ENCODE peak calls at places on chromosomes 5 and 9, in four cellular contexts. V is A673, Y is choroid plexus epithelial cell, X is adipocyte. Q is an unnamed sample.

GRCh38 chr9:72828281-72828731 is 124.5 kb downstream of the ALDH1A1 start:
- DNase-seq in V (no peak), Y (no peak), X (peak), Q (no peak)

GRCh38 chr5:117863589-117864296 is 1124.6 kb downstream of the DTWD2 start:
- DNase-seq in V (no peak), Y (no peak), X (no peak), Q (no peak)

GRCh38 chr9:27355166-27355565 is 58.2 kb upstream of the EQTN start:
- DNase-seq in V (no peak), Y (peak), X (peak), Q (no peak)

GRCh38 chr5:43560128-43560527 is 3.3 kb upstream of the PAIP1 start:
- DNase-seq in V (peak), Y (peak), X (peak), Q (no peak)

GRCh38 chr9:125810161-125810560 is 63.0 kb downstream of the PBX3 start:
- DNase-seq in V (no peak), Y (peak), X (peak), Q (no peak)

GRCh38 chr5:62555930-62556329 is 22.7 kb upstream of the LRRC70 start:
- DNase-seq in V (no peak), Y (no peak), X (no peak), Q (no peak)

GRCh38 chr5:111699976-111700375 is 57.0 kb downstream of the NREP start:
- DNase-seq in V (no peak), Y (peak), X (no peak), Q (no peak)

GRCh38 chr5:84438456-84438855 is 53.8 kb upstream of the EDIL3 start:
- DNase-seq in V (no peak), Y (no peak), X (no peak), Q (no peak)

GRCh38 chr5:16690243-16690839 is 73.5 kb upstream of the RETREG1 start:
- DNase-seq in V (peak), Y (peak), X (peak), Q (peak)

GRCh38 chr9:22039258-22039657 is 30.2 kb upstream of the CDKN2B start:
- DNase-seq in V (no peak), Y (peak), X (peak), Q (no peak)

GRCh38 chr9:107693620-107694326 is 204.2 kb upstream of the KLF4 start:
- DNase-seq in V (no peak), Y (peak), X (peak), Q (no peak)

GRCh38 chr9:14027114-14027812 is 286.7 kb downstream of the NFIB start:
- DNase-seq in V (no peak), Y (peak), X (no peak), Q (no peak)

GRCh38 chr5:6493681-6494454 is 45.2 kb downstream of the UBE2QL1 start:
- DNase-seq in V (no peak), Y (no peak), X (no peak), Q (no peak)

GRCh38 chr9:113656771-113657670 is 193.5 kb downstream of the RGS3 start:
- DNase-seq in V (no peak), Y (no peak), X (no peak), Q (no peak)

GRCh38 chr5:6632324-6632930 is 417 bp downstream of the NSUN2 start:
- DNase-seq in V (no peak), Y (peak), X (peak), Q (peak)

GRCh38 chr9:131545786-131546335 is 538 bp downstream of the PRRT1B start:
- DNase-seq in V (no peak), Y (no peak), X (no peak), Q (no peak)

GRCh38 chr9:19804431-19804830 is 15.6 kb upstream of the SLC24A2 start:
- DNase-seq in V (no peak), Y (no peak), X (no peak), Q (no peak)

GRCh38 chr9:85224301-85224700 is 517.5 kb downstream of the AGTPBP1 start:
- DNase-seq in V (no peak), Y (no peak), X (no peak), Q (no peak)

GRCh38 chr5:57416246-57416996 is 66.2 kb downstream of the ACTBL2 start:
- DNase-seq in V (peak), Y (peak), X (peak), Q (peak)

GRCh38 chr5:127963931-127964330 is 119.6 kb upstream of the SLC12A2 start:
- DNase-seq in V (no peak), Y (peak), X (no peak), Q (no peak)

GRCh38 chr5:61160497-61160896 is 1.8 kb downstream of the SMIM15 start:
- DNase-seq in V (no peak), Y (no peak), X (no peak), Q (no peak)

GRCh38 chr5:61167382-61167781 is 5.1 kb upstream of the SMIM15 start:
- DNase-seq in V (peak), Y (peak), X (peak), Q (peak)

GRCh38 chr5:61162010-61162831 is at the start of gene SMIM15:
- DNase-seq in V (peak), Y (peak), X (peak), Q (peak)

GRCh38 chr5:61162832-61163567 is 732 bp upstream of the SMIM15 start:
- DNase-seq in V (peak), Y (peak), X (peak), Q (peak)

GRCh38 chr5:61163905-61164304 is 1.6 kb upstream of the SMIM15 start:
- DNase-seq in V (no peak), Y (no peak), X (no peak), Q (no peak)
- H3K4me3 ChIP-seq in V (peak), Y (no peak), X (peak), Q (peak)

DNA sequence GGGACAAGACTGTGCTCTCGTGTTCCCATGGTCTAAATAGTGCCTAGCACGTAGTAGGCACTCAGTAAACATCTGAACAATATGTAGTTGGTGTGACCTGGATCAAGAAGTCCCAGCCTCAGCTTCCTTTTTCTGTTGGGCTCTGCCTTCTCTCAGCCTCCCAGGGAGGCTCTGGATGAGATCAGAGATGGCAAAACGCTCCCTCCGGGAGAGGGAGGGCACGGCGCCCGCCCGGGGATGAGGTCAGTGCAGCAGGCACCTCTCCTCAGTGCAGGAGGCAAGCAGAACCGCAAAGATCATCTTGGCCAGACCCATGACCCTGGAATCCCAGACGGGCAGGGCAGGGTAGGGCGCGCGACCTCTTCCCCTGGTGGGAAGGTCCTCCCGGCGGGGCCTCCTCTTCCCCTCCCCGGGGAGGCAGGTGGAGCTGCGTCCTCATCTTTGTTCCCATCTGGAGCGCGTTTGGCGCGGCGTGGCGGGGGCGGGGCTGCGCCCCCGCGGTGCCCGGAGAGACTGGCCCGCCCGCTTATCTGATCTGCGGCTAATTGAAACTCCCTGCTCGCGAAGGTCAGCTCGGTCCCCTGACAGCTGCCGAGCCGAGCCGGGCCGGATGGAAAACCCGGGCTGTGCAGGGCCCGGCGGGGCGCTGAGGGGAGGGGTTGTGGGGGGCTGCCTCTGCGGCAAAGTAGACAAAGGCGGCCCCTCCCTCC is 60.9 kb downstream of the CXXC5 start:
- DNase-seq in V (peak), Y (peak), X (peak), Q (peak)
- H3K4me3 ChIP-seq in V (peak), Y (peak), X (peak), Q (peak)

GRCh38 chr9:36136277-36136893 is at the start of gene GLIPR2:
- DNase-seq in V (peak), Y (peak), X (peak), Q (peak)

GRCh38 chr9:36134761-36135505 is 1.6 kb upstream of the GLIPR2 start:
- DNase-seq in V (no peak), Y (no peak), X (no peak), Q (no peak)

GRCh38 chr9:36137392-36138004 is 965 bp downstream of the GLIPR2 start:
- DNase-seq in V (no peak), Y (peak), X (peak), Q (peak)

GRCh38 chr9:36136894-36137391 is 410 bp downstream of the GLIPR2 start:
- DNase-seq in V (no peak), Y (no peak), X (peak), Q (peak)

DNA sequence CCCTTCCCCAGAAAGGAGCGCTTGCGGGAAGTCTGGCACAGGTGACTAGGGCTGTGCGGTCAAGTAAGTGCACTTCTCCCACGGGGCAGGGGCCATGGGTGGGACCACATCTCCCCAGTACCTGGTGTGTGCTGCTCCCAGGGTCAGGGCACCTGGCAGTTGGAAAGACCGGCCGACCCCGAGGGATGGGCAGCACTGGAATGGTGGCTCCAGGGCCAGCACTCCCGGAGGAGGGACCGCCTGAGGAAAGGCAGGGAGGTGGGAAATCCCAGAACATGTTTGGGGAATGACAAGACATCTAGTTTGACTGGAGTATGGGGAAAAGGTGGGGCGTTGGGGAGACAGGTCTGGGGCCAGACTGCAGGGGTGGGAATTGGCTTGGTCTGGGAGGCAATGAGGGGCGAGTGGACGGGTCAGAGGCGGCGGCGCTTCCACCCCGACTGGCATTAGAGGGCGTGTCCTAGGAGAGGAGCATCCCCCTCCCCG is 699 bp upstream of the GLIPR2 start:
- DNase-seq in V (no peak), Y (no peak), X (no peak), Q (no peak)
- H3K4me3 ChIP-seq in V (peak), Y (peak), X (peak), Q (peak)

GRCh38 chr9:127949827-127950512 is 12.3 kb upstream of the DPM2 start:
- DNase-seq in V (no peak), Y (no peak), X (no peak), Q (no peak)
- H3K4me3 ChIP-seq in V (no peak), Y (no peak), X (no peak), Q (no peak)

DNA sequence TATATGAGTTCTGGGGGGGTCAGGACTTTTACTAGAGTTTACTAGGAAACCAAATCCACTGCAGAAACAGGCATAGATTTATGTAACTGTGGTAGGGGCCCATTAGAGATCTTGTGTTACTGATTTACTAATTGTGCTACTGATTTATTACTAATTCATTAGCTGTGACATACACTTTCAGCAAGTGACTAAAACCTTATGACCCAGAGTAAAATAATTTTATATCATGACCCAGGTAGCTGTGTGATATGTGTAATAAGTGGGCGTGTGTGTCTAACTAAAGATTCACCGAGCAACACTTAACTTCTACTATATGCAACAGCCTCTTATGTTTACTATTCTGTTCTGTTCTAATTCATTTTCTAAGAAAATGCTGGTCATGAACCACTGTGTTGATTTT is 73.6 kb downstream of the IQGAP2 start:
- DNase-seq in V (no peak), Y (no peak), X (no peak), Q (no peak)
- H3K4me3 ChIP-seq in V (no peak), Y (no peak), X (no peak), Q (no peak)

GRCh38 chr9:121550041-121550440 is 50.4 kb upstream of the GGTA1 start:
- DNase-seq in V (no peak), Y (no peak), X (no peak), Q (no peak)

GRCh38 chr9:121545875-121546423 is 46.3 kb upstream of the GGTA1 start:
- DNase-seq in V (peak), Y (peak), X (peak), Q (peak)

GRCh38 chr9:121551985-121552753 is 52.5 kb upstream of the GGTA1 start:
- DNase-seq in V (no peak), Y (no peak), X (no peak), Q (no peak)

GRCh38 chr9:121556082-121556481 is 56.4 kb upstream of the GGTA1 start:
- DNase-seq in V (no peak), Y (no peak), X (no peak), Q (no peak)

DNA sequence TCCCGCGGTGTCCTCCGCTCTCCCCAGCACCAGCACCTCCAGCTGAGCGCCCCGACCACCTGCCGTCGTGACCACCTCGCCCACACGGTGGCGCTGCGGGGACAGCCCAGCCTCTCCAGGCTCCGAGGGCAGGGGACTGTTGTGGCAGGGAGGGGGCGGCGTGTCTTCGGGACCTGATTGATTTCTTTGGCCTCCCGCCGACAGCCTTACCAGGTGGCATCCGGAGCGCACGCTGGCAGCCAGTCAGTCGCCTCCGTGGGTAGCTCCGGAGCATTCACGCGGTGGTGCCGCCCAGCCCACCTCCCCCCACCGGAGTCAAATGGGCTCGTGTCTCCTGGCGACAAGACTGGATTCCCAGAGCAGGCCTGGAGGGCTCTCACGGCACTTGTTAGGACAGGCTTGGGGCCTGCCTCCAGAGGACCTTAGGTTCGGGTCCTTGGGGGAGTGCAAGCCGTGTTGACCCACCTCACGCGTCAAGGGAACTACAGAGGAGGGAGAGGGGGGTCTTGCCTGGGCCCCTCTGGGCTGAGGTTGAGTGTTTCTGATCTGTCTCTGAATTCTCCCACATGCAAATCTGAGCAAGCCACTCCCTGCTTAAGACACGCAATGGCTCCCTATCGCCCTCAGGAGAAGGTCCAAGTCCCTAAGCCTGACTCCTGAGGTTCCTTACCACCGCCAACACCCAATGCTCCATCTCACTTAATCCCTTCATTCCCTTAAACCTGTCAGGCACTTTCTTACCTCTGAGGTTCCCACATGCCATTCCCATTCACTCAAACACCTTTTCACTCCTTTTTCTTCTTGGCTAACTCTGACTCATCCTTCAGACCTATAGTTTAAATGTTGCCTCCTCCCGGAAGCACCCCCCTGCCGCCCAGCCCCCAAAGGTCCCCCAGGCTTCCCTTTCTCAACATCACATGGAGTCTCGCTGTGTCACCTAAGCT is 51.2 kb upstream of the GGTA1 start:
- DNase-seq in V (peak), Y (peak), X (peak), Q (peak)
- H3K4me3 ChIP-seq in V (peak), Y (peak), X (peak), Q (peak)

GRCh38 chr5:634191-634590 is 22.1 kb downstream of the CEP72 start:
- DNase-seq in V (no peak), Y (no peak), X (no peak), Q (no peak)
- H3K4me3 ChIP-seq in V (no peak), Y (no peak), X (no peak), Q (no peak)

GRCh38 chr5:176436641-176437040 is 11.5 kb upstream of the FAF2 start:
- DNase-seq in V (no peak), Y (peak), X (peak), Q (no peak)
- H3K4me3 ChIP-seq in V (peak), Y (peak), X (no peak), Q (peak)

DNA sequence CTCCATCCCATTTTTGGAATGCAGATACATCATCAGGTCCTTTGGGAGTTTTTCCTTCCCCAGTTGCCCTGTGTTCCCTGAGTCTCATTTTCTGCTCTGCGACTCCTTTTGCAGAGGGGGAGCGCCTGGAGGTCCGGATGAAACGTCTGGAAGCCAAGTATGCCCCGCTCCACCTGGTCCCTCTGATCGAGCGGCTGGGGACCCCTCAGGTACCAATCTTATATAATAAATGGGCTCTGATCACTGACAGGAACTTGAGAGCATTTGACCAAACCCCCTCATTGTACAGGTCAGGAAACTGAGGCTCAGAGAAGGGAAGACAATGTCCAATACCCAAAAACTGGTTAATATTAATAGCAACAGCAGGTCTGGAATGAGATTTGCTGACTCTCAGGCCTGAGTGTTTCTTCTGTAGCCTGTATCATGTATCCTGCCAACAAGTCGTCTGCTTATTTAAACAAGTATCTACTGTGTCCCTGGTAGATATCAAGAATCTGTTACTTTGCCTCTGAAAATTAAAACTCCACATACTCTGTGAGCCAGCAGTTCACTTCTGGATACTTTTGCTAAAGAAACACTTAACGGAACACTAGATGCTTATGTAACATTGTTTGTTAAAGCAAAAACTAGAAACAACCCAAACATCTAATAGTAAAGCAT is 76.7 kb upstream of the NIPAL4 start:
- DNase-seq in V (no peak), Y (peak), X (peak), Q (no peak)
- H3K4me3 ChIP-seq in V (no peak), Y (no peak), X (no peak), Q (no peak)

Q was measured in BE2C.